ENCODE peak calls at places on chromosomes 2 and 18, in nine cellular contexts. E is Peyer's patch, Q is pancreas, G is cardiac muscle cell, H is HCT116, B is colonic mucosa, V is mammary epithelial cell, K is endodermal cell, L is GM23338. T is an unnamed sample.

GRCh38 chr2:28250006-28250405 is 142.7 kb upstream of the FOSL2 start:
- DNase-seq in E (peak; percentile 51), K (no peak), L (no peak), V (peak; percentile 80), B (no peak), H (peak; percentile 8), G (no peak), Q (no peak), T (no peak)

GRCh38 chr18:32373995-32374394 is 96.7 kb downstream of the GAREM1 start:
- DNase-seq in Q (no peak), B (peak; percentile 78), V (peak; percentile 59), E (peak; percentile 79), L (no peak), H (peak; percentile 53), K (no peak), G (peak; percentile 30), T (no peak)

GRCh38 chr2:170679607-170680079 is 35.5 kb upstream of the SP5 start:
- DNase-seq in G (peak; percentile 37), K (peak; percentile 74), L (peak; percentile 21), B (peak; percentile 47), Q (no peak), E (peak; percentile 46), H (no peak), V (no peak), T (no peak)

GRCh38 chr18:78753240-78753639 is 226.4 kb upstream of the SALL3 start:
- DNase-seq in H (no peak), G (no peak), E (peak; percentile 40), V (no peak), K (peak; percentile 36), L (no peak), B (peak; percentile 11), Q (no peak), T (no peak)

GRCh38 chr2:71730785-71731383 is 277.5 kb downstream of the DYSF start:
- DNase-seq in B (no peak), G (no peak), H (no peak), E (no peak), L (no peak), Q (no peak), K (peak; percentile 30), V (no peak), T (no peak)

GRCh38 chr2:239569401-239570090 is 168.7 kb upstream of the HDAC4 start:
- DNase-seq in L (no peak), G (no peak), E (no peak), K (no peak), V (no peak), H (no peak), B (no peak), Q (no peak), T (peak; percentile 37)

GRCh38 chr2:207051345-207051959 is 112.1 kb downstream of the CPO start:
- DNase-seq in H (no peak), G (no peak), Q (no peak), E (no peak), B (no peak), V (peak; percentile 57), L (no peak), K (no peak), T (no peak)

GRCh38 chr18:4125246-4125938 is 329.7 kb downstream of the DLGAP1 start:
- DNase-seq in E (no peak), H (no peak), Q (no peak), B (no peak), G (no peak), V (no peak), L (peak; percentile 61), K (peak; percentile 73), T (peak; percentile 32)

GRCh38 chr2:86052676-86053075 is 53.0 kb downstream of the POLR1A start:
- DNase-seq in G (no peak), V (no peak), B (no peak), K (peak; percentile 33), H (no peak), Q (no peak), E (no peak), L (no peak), T (no peak)

GRCh38 chr2:12861344-12861942 is 144.7 kb downstream of the TRIB2 start:
- DNase-seq in Q (no peak), K (no peak), G (no peak), E (no peak), B (no peak), H (no peak), V (peak; percentile 58), L (no peak), T (no peak)

GRCh38 chr2:193584001-193584400 is 1389.3 kb upstream of the TMEFF2 start:
- DNase-seq in L (peak; percentile 79), B (no peak), K (peak; percentile 85), H (peak; percentile 32), V (peak; percentile 20), G (peak; percentile 5), E (no peak), Q (no peak), T (no peak)

GRCh38 chr2:46065152-46065551 is 232.1 kb upstream of the EPAS1 start:
- DNase-seq in B (no peak), G (no peak), K (no peak), H (no peak), Q (no peak), L (no peak), E (no peak), V (no peak), T (no peak)

GRCh38 chr2:180890781-180891180 is 89.6 kb upstream of the UBE2E3 start:
- DNase-seq in K (no peak), G (no peak), B (no peak), Q (no peak), V (no peak), E (no peak), H (no peak), L (no peak), T (no peak)

DNA sequence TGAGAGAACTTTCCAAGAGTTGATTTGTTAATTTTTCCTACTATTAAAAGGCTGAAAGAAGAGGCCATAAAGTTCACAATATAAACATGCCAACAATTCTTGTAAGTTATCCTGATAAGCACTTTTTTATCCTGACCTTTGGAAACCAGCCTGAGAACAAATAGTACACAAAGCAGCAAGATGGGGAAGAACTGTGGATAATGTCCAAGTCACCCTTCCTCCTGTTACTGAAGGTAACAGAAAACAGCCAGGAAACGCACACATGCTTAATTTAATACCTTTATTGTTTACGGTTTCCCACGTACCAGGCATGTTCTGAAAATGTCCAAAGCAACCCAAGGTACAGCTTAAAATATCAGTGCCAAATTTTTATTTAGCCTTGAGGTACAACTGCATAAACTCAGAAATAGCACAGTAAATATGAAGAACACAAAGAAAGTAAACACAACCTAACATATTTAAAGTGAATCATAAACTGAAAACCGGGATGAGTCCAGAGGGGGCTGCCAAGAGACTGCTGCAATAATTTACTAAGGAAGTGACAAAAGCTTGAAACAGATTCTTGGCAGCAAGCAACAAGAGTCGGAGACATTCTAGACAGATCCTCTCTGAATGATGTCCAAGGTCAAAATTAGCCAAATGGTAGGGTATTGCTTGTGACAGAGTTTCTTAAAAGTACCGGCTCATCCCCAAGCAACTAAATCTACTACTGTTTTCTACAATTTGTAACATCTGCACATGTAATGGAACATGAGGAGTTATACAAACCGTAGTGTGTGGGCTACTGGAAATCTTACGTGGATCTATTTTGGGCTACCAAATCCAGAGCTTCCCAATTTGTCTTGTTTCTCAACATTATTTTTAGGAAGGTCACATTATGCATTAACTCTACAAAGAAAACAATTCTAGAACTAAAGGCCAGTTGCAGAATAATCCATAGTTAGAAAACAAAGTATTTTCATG is 93.2 kb downstream of the CABYR start:
- DNase-seq in E (no peak), B (no peak), G (no peak), L (no peak), H (no peak), K (no peak), Q (no peak), V (no peak), T (peak; percentile 18)
- H3K4me3 ChIP-seq in E (no peak overlapping the region), B (no peak overlapping the region), G (no peak overlapping the region), L (no peak overlapping the region), H (no peak overlapping the region), K (no peak overlapping the region), Q (no peak overlapping the region), V (no peak overlapping the region), T (no peak overlapping the region)

DNA sequence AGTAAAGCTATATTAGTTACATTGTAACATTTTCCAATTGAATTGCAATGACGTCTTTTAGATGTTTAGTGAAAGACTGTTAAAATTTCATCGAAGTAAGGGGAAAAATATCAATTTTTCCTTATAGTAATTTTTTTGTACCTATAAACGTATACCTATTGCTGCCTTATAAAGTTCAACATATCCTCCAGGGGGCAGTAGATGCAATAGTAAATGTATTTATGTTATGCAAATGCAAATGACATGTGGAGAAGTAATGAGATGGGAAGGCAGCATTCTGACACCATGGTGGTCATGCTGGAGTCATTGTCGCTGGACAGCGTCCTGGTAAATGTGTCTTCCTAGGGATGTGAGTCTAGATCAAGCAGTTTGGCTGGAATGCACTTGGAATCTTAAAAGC is 38.7 kb downstream of the MSTN start:
- DNase-seq in Q (no peak), V (peak; percentile 45), L (peak; percentile 80), H (peak; percentile 60), E (no peak), G (peak; percentile 66), B (no peak), K (peak; percentile 49), T (no peak)
- H3K27ac ChIP-seq in Q (no peak overlapping the region), V (no peak overlapping the region), L (no peak overlapping the region), H (no peak overlapping the region), E (no peak overlapping the region), G (no peak overlapping the region), B (no peak overlapping the region), K (no peak overlapping the region), T (no peak overlapping the region)

GRCh38 chr2:199684168-199684567 is 166.8 kb downstream of the FTCDNL1 start:
- DNase-seq in V (no peak), Q (no peak), H (no peak), K (no peak), E (no peak), B (no peak), L (peak; percentile 46), G (no peak), T (no peak)
- TF ChIP-seq CTCF in V (no peak), Q (no peak), H (no peak), K (peak; percentile 52), E (no peak), B (no peak), L (peak; percentile 54), G (no peak), T (no peak)

GRCh38 chr2:69798909-69799526 is 30.4 kb upstream of the GMCL1 start:
- DNase-seq in L (no peak), K (peak; percentile 69), E (peak; percentile 60), V (peak; percentile 88), G (peak; percentile 53), B (no peak), Q (no peak), H (no peak), T (no peak)
- H3K4me3 ChIP-seq in L (no peak overlapping the region), K (peak overlapping the region; percentile 81), E (no peak overlapping the region), V (peak overlapping the region; percentile 33), G (no peak overlapping the region), B (peak overlapping the region; percentile 5), Q (no peak overlapping the region), H (no peak overlapping the region), T (peak overlapping the region; percentile 15)

GRCh38 chr18:8948471-8949149 is 153.9 kb upstream of the NDUFV2 start:
- DNase-seq in Q (no peak), L (no peak), B (no peak), G (no peak), E (no peak), K (no peak), H (no peak), V (peak; percentile 88), T (no peak)
- H3K27ac ChIP-seq in Q (no peak overlapping the region), L (no peak overlapping the region), B (no peak overlapping the region), G (no peak overlapping the region), E (no peak overlapping the region), K (no peak overlapping the region), H (no peak overlapping the region), V (peak overlapping the region; percentile 65), T (no peak overlapping the region)

GRCh38 chr2:219744698-219745097 is 117.3 kb downstream of the SLC4A3 start:
- DNase-seq in V (no peak), H (no peak), E (no peak), K (no peak), G (no peak), Q (no peak), L (no peak), B (no peak), T (no peak)
- TF ChIP-seq CTCF in V (no peak), H (no peak), E (no peak), K (no peak), G (no peak), Q (no peak), L (peak; percentile 9), B (no peak), T (no peak)

T was measured in heart left ventricle.